ENCODE peak calls at places on chromosomes 1 and 21, in five cellular contexts. H, K, R, F and P are unnamed samples.

GRCh38 chr1:179586107-179586823 is 5.4 kb upstream of the TDRD5 start:
- DNase-seq in H (peak; percentile 5), K (no peak), R (no peak), F (peak; percentile 77), P (no peak)

GRCh38 chr1:153441238-153441755 is 19.2 kb downstream of the S100A7 start:
- DNase-seq in H (no peak), K (no peak), R (no peak), F (no peak), P (no peak)

GRCh38 chr1:150320667-150320978 is 710 bp upstream of the PRPF3 start:
- DNase-seq in H (no peak), K (no peak), R (no peak), F (no peak), P (no peak)

GRCh38 chr1:214862421-214862820 is 220.1 kb upstream of the KCNK2 start:
- DNase-seq in H (no peak), K (no peak), R (no peak), F (no peak), P (no peak)

GRCh38 chr21:39003982-39004775 is 179.1 kb downstream of the PSMG1 start:
- DNase-seq in H (no peak), K (no peak), R (no peak), F (no peak), P (no peak)

GRCh38 chr1:209769171-209769904 is 13.5 kb downstream of the TRAF3IP3 start:
- DNase-seq in H (peak; percentile 65), K (no peak), R (peak; percentile 66), F (peak; percentile 86), P (peak; percentile 36)

GRCh38 chr1:27403065-27403726 is 10.8 kb downstream of the GPR3 start:
- DNase-seq in H (peak; percentile 60), K (peak; percentile 54), R (no peak), F (peak; percentile 83), P (peak; percentile 66)

GRCh38 chr1:164784960-164785359 is 226.0 kb downstream of the PBX1 start:
- DNase-seq in H (no peak), K (no peak), R (no peak), F (no peak), P (no peak)

GRCh38 chr1:2128189-2128901 is 66.2 kb downstream of the FAAP20 start:
- DNase-seq in H (no peak), K (no peak), R (no peak), F (peak; percentile 39), P (no peak)